ENCODE peak calls at places on chromosomes 12 and 14, in seven cellular contexts. B, D, C, G, Z, L and N are unnamed samples. For H3K27me3, the result is how much of the 10 kb centered on the place peaks cover.

GRCh38 chr12:119168721-119169120 is 10.0 kb upstream of the HSPB8 start:
- DNase-seq in G (no peak), L (no peak), C (no peak), D (no peak), B (no peak), Z (no peak), N (no peak)

GRCh38 chr12:39103552-39104165 is 198.3 kb upstream of the CPNE8 start:
- DNase-seq in Z (no peak), D (peak), B (no peak), C (no peak), G (no peak), L (no peak), N (peak)

GRCh38 chr14:23579311-23579630 is 681 bp upstream of the JPH4 start:
- DNase-seq in C (no peak), Z (no peak), D (no peak), L (no peak), G (no peak), B (no peak), N (no peak)

GRCh38 chr12:17296882-17297281 is 690.9 kb upstream of the LMO3 start:
- DNase-seq in B (no peak), Z (no peak), C (no peak), L (no peak), D (no peak), G (no peak), N (no peak)

GRCh38 chr12:110693731-110694130 is 4.8 kb upstream of the HVCN1 start:
- DNase-seq in L (no peak), Z (no peak), G (no peak), C (no peak), B (peak), D (no peak), N (no peak)

GRCh38 chr14:91417983-91418386 is 365 bp upstream of the CCDC88C start:
- DNase-seq in L (peak), D (peak), B (no peak), Z (peak), G (no peak), C (peak), N (peak)

GRCh38 chr12:112116232-112117060 is 7.9 kb upstream of the NAA25 start:
- DNase-seq in B (peak), L (peak), D (peak), Z (peak), C (no peak), G (no peak), N (peak)

GRCh38 chr12:98646165-98646764 is 1.2 kb downstream of the APAF1 start:
- DNase-seq in G (no peak), L (no peak), Z (no peak), B (no peak), C (no peak), D (no peak), N (no peak)

GRCh38 chr14:23361320-23361719 is 3.7 kb downstream of the EFS start:
- DNase-seq in L (no peak), D (no peak), B (no peak), C (no peak), G (no peak), Z (no peak), N (peak)

GRCh38 chr12:132133952-132134652 is 10.0 kb downstream of the DDX51 start:
- DNase-seq in G (no peak), B (no peak), L (no peak), C (no peak), D (peak), Z (no peak), N (peak)

GRCh38 chr12:32885831-32886230 is 10.7 kb downstream of the PKP2 start:
- DNase-seq in D (no peak), B (no peak), C (no peak), Z (no peak), G (no peak), L (no peak), N (no peak)

GRCh38 chr14:64960762-64961276 is 11.3 kb downstream of the RAB15 start:
- DNase-seq in D (no peak), G (no peak), C (no peak), Z (no peak), B (no peak), L (no peak), N (peak)

GRCh38 chr12:43370299-43370698 is 181.7 kb downstream of the ADAMTS20 start:
- DNase-seq in Z (no peak), G (no peak), L (no peak), D (no peak), C (no peak), B (no peak), N (no peak)

GRCh38 chr12:32471601-32472001 is 72.2 kb downstream of the FGD4 start:
- DNase-seq in Z (no peak), L (no peak), C (no peak), G (no peak), B (no peak), D (no peak), N (peak)

GRCh38 chr12:54004063-54004840 is 4.3 kb downstream of the HOXC9 start:
- DNase-seq in Z (no peak), L (no peak), G (no peak), B (no peak), D (no peak), C (no peak), N (no peak)

GRCh38 chr14:101108579-101109346 is 205.2 kb upstream of the RTL1 start:
- DNase-seq in B (no peak), D (no peak), C (no peak), L (peak), Z (no peak), G (no peak), N (peak)

GRCh38 chr12:32907166-32907565 is 10.6 kb upstream of the PKP2 start:
- DNase-seq in D (no peak), L (no peak), B (no peak), Z (no peak), C (no peak), G (no peak), N (no peak)

GRCh38 chr14:102949801-102950451 is 27.5 kb downstream of the AMN start:
- DNase-seq in C (no peak), D (no peak), L (no peak), Z (no peak), G (no peak), B (peak), N (no peak)

GRCh38 chr14:100565650-100566049 is 21.6 kb downstream of the BEGAIN start:
- DNase-seq in B (no peak), L (no peak), G (no peak), C (no peak), Z (no peak), D (no peak), N (no peak)

GRCh38 chr12:66514581-66514980 is 164.3 kb downstream of the GRIP1 start:
- DNase-seq in Z (no peak), B (no peak), G (no peak), D (no peak), C (no peak), L (no peak), N (no peak)

GRCh38 chr14:75709207-75709812 is 48.3 kb downstream of the TTLL5 start:
- DNase-seq in L (peak), B (peak), D (peak), G (peak), Z (peak), C (peak), N (peak)

GRCh38 chr14:60327447-60328331 is 78.7 kb downstream of the PPM1A start:
- DNase-seq in G (no peak), L (peak), Z (peak), C (no peak), D (no peak), B (peak), N (peak)

GRCh38 chr12:89101440-89101839 is 250.9 kb downstream of the DUSP6 start:
- DNase-seq in C (no peak), Z (no peak), L (no peak), G (no peak), D (no peak), B (no peak), N (no peak)

GRCh38 chr12:47184813-47185212 is 105.1 kb upstream of the AMIGO2 start:
- DNase-seq in B (no peak), Z (no peak), C (no peak), G (no peak), D (no peak), L (no peak), N (no peak)

GRCh38 chr12:121628037-121628436 is 1.7 kb downstream of the ORAI1 start:
- DNase-seq in D (no peak), L (peak), G (no peak), B (no peak), Z (no peak), C (no peak), N (no peak)

GRCh38 chr14:84085493-84085892 is 1444.5 kb upstream of the FLRT2 start:
- DNase-seq in Z (no peak), D (no peak), L (no peak), C (no peak), G (no peak), B (no peak), N (no peak)

GRCh38 chr12:47946413-47947107 is 16.8 kb upstream of the TMEM106C start:
- DNase-seq in C (no peak), Z (no peak), D (no peak), L (peak), G (no peak), B (no peak), N (no peak)

GRCh38 chr12:92369061-92369460 is 223.4 kb upstream of the BTG1 start:
- DNase-seq in C (no peak), Z (no peak), G (no peak), L (no peak), B (no peak), D (no peak), N (no peak)

GRCh38 chr14:27077181-27077738 is 479.4 kb upstream of the NOVA1 start:
- DNase-seq in B (no peak), L (no peak), G (no peak), C (no peak), D (no peak), Z (no peak), N (no peak)

GRCh38 chr14:30214456-30215090 is 286.9 kb upstream of the PRKD1 start:
- DNase-seq in D (peak), G (no peak), L (no peak), C (no peak), Z (no peak), B (no peak), N (peak)

GRCh38 chr12:57816855-57817151 is 1.7 kb downstream of the AVIL start:
- DNase-seq in C (no peak), Z (no peak), B (peak), L (no peak), D (no peak), G (no peak), N (no peak)

GRCh38 chr12:104722541-104723534 is 235.3 kb downstream of the SLC41A2 start:
- DNase-seq in B (no peak), D (peak), C (no peak), G (no peak), L (no peak), Z (peak), N (peak)

GRCh38 chr14:73712071-73712506 is 2.1 kb downstream of the PNMA1 start:
- DNase-seq in D (no peak), L (no peak), C (no peak), B (no peak), Z (no peak), G (no peak), N (no peak)

GRCh38 chr14:100803694-100804075 is 22.2 kb upstream of the MEG3 start:
- DNase-seq in G (no peak), B (no peak), Z (no peak), D (no peak), C (no peak), L (no peak), N (no peak)

GRCh38 chr12:75556306-75556899 is 45.0 kb upstream of the KRR1 start:
- DNase-seq in Z (no peak), L (no peak), B (no peak), G (no peak), C (no peak), D (no peak), N (no peak)

GRCh38 chr12:109087250-109087649 is 6.0 kb downstream of the ALKBH2 start:
- DNase-seq in Z (no peak), L (peak), C (no peak), B (no peak), G (no peak), D (no peak), N (no peak)

GRCh38 chr12:2231956-2232355 is 179.2 kb downstream of the CACNA1C start:
- DNase-seq in L (no peak), B (no peak), D (no peak), Z (no peak), C (no peak), G (no peak), N (no peak)

DNA sequence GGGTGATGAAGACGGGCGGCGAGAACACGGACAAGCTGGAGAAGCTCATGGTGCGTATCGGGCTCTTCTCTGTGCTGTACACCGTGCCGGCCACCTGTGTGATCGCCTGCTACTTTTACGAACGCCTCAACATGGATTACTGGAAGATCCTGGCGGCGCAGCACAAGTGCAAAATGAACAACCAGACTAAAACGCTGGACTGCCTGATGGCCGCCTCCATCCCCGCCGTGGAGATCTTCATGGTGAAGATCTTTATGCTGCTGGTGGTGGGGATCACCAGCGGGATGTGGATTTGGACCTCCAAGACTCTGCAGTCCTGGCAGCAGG is 1.9 kb downstream of the FZD10 start:
- DNase-seq in D (no peak), C (no peak), L (no peak), G (no peak), B (no peak), Z (no peak), N (no peak)
- H3K27me3 ChIP-seq in D (half or more), C (under half), L (under half), G (under half), B (half or more), Z (under half), N (half or more)

GRCh38 chr14:104182857-104183425 is 44.6 kb downstream of the KIF26A start:
- DNase-seq in D (no peak), Z (no peak), B (no peak), C (no peak), L (no peak), G (no peak), N (no peak)
- H3K27me3 ChIP-seq in D (under half), Z (under half), B (under half), C (under half), L (under half), G (under half), N (under half)

GRCh38 chr12:51951199-51951842 is at the start of gene ACVR1B:
- DNase-seq in Z (peak), D (peak), C (peak), B (peak), G (peak), L (peak), N (peak)
- H3K27me3 ChIP-seq in Z (under half), D (under half), C (under half), B (under half), G (under half), L (under half), N (under half)

GRCh38 chr12:130804216-130804615 is 34.8 kb downstream of the STX2 start:
- DNase-seq in Z (no peak), D (no peak), C (no peak), G (no peak), B (no peak), L (no peak), N (no peak)
- H3K27me3 ChIP-seq in Z (under half), D (under half), C (under half), G (under half), B (under half), L (under half), N (under half)